ENCODE peak calls at places on chromosomes 5 and 9, in five cellular contexts. T is K562, A is BE2C, W is right lobe of liver, S is tibial nerve. E is an unnamed sample.

GRCh38 chr5:122498163-122498562 is 186.1 kb downstream of the SNCAIP start:
- DNase-seq in T (no peak), A (peak; percentile 28), W (no peak), S (no peak), E (no peak)

GRCh38 chr9:10910779-10911178 is 298.0 kb upstream of the PTPRD start:
- DNase-seq in T (no peak), A (no peak), W (no peak), S (no peak), E (no peak)

GRCh38 chr5:82772281-82772680 is 304.9 kb downstream of the TMEM167A start:
- DNase-seq in T (no peak), A (no peak), W (no peak), S (no peak), E (no peak)

GRCh38 chr5:39131210-39132127 is 57.3 kb upstream of the RICTOR start:
- DNase-seq in T (no peak), A (no peak), W (no peak), S (no peak), E (no peak)

GRCh38 chr5:44619875-44620610 is 188.7 kb upstream of the MRPS30 start:
- DNase-seq in T (no peak), A (no peak), W (no peak), S (no peak), E (no peak)

GRCh38 chr5:149869266-149869875 is 75.2 kb downstream of the PDE6A start:
- DNase-seq in T (no peak), A (no peak), W (no peak), S (no peak), E (no peak)

GRCh38 chr5:456351-457194 is 13.6 kb downstream of the EXOC3 start:
- DNase-seq in T (no peak), A (no peak), W (peak; percentile 37), S (no peak), E (no peak)

GRCh38 chr9:2771661-2772060 is 54.4 kb downstream of the KCNV2 start:
- DNase-seq in T (no peak), A (no peak), W (no peak), S (no peak), E (no peak)

GRCh38 chr9:114072181-114073140 is 5.6 kb downstream of the AMBP start:
- DNase-seq in T (no peak), A (no peak), W (no peak), S (no peak), E (peak; percentile 27)

GRCh38 chr5:106454050-106454449 is 1216.7 kb downstream of the EFNA5 start:
- DNase-seq in T (no peak), A (no peak), W (no peak), S (no peak), E (no peak)

GRCh38 chr5:176533894-176534611 is 3.1 kb downstream of the RNF44 start:
- DNase-seq in T (no peak), A (no peak), W (peak; percentile 91), S (no peak), E (no peak)

GRCh38 chr9:92790542-92791527 is 26.2 kb upstream of the BICD2 start:
- DNase-seq in T (peak; percentile 74), A (peak; percentile 81), W (peak; percentile 70), S (peak; percentile 71), E (peak; percentile 44)

GRCh38 chr5:66222455-66222854 is 78.4 kb downstream of the SREK1 start:
- DNase-seq in T (no peak), A (no peak), W (no peak), S (no peak), E (no peak)

GRCh38 chr9:15975101-15975778 is 422.4 kb downstream of the CCDC171 start:
- DNase-seq in T (no peak), A (no peak), W (no peak), S (no peak), E (no peak)

GRCh38 chr5:124289122-124289521 is 457.3 kb downstream of the ZNF608 start:
- DNase-seq in T (no peak), A (peak; percentile 46), W (no peak), S (no peak), E (no peak)

GRCh38 chr5:61202213-61202612 is 39.9 kb upstream of the SMIM15 start:
- DNase-seq in T (no peak), A (no peak), W (no peak), S (no peak), E (no peak)

GRCh38 chr5:94503677-94504076 is 114.7 kb downstream of the KIAA0825 start:
- DNase-seq in T (no peak), A (peak; percentile 32), W (no peak), S (no peak), E (no peak)

GRCh38 chr5:126030698-126031097 is 392.5 kb upstream of the GRAMD2B start:
- DNase-seq in T (no peak), A (no peak), W (no peak), S (no peak), E (no peak)

GRCh38 chr9:77815260-77815659 is 167.1 kb upstream of the GNA14 start:
- DNase-seq in T (no peak), A (no peak), W (no peak), S (no peak), E (no peak)

GRCh38 chr9:77820293-77820954 is 172.3 kb upstream of the GNA14 start:
- DNase-seq in T (peak; percentile 57), A (no peak), W (no peak), S (no peak), E (no peak)

GRCh38 chr9:77816641-77817341 is 168.7 kb upstream of the GNA14 start:
- DNase-seq in T (no peak), A (no peak), W (no peak), S (no peak), E (no peak)

GRCh38 chr9:77817590-77818311 is 169.6 kb upstream of the GNA14 start:
- DNase-seq in T (no peak), A (no peak), W (no peak), S (no peak), E (no peak)

GRCh38 chr9:77819672-77820071 is 171.6 kb upstream of the GNA14 start:
- DNase-seq in T (no peak), A (no peak), W (no peak), S (no peak), E (no peak)
- H3K4me1 ChIP-seq in T (no peaks in the 10 kb centered on the region), A (peaks cover 27% of the 10 kb centered on the region), W (no peaks in the 10 kb centered on the region), S (no peaks in the 10 kb centered on the region), E (peaks cover 41% of the 10 kb centered on the region)

DNA sequence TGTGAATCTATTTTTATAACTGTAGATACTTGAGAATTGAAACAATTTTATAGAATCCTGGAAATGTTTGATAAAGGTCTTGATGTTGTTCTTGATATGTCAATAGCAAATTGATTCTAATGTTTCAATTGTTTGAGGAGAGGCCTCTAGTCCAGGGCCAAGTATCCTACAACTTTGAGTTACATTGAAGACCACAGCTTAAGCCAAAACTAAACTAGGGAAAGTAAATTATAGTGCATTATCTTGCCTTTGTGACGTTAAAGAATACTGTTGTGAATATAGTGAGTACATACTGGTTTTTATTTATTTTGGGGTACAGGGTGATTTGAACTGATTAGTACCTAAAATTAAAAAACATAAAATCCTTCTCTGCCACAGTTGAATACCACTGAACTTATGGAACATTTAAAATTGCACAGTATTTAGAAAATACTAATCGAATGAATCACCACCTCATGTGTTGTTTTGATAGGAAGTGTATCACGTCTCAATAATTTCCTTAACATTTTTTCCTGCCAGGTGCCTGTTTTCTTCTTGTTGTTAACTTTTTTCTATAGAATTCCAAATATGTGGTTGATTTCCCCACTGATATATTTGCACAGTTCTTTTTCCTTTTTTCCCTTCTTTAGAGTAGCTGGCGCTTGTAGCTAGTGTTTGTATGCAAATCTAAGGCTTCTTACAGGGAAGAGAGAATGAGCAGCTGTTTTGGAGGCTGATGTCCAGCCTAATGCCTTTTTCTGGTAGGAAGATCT is 12.5 kb downstream of the ARHGEF28 start:
- DNase-seq in T (no peak), A (no peak), W (no peak), S (no peak), E (no peak)
- H3K4me3 ChIP-seq in T (no peak overlapping the region), A (no peak overlapping the region), W (no peak overlapping the region), S (no peak overlapping the region), E (peak overlapping the region; percentile 25)

DNA sequence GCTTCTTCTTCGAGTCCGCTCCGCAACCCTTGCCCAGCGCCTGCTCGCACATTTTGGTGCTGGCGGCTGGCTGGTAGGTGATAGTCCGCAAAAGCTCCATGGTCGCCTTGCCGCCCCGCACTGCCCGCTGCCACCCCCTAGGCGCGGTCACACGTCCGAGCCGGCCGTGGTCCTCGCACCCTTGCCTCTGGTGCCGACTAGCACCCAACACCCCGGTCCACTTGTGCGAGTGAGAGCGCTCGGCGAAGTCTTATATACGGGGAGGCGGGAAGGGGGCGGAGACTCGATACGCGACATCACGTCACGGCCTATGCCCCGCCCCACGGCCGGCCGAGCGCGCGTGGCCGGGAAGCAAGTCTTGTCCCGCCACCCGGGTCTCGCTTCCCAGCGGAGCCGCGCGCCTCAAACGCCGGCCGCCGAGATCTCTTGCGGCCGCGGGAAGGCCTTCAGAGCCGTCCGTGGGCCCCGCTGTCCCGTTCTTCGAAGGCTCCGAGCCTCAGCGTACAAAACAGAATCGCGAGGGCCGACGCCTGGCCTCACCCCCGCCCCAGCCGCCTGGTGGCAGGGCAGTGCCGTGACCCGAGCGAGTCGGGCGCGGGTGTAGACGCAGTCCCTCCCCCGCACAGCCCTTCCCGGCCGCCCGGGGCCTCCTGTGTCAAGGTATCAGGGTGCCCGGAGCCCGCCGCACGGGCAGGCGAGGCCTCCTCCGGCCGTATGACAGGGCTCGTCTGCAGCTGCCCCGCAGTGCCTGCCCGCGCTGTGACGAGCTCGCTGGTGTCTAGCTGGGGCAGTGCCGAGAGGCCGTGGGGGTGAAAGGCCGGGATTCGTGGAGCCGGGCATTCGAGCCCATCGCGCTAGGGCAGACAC is at the start of gene PLK2:
- DNase-seq in T (no peak), A (peak; percentile 93), W (peak; percentile 97), S (peak; percentile 97), E (peak; percentile 63)
- TF ChIP-seq CTCF in T (no peak), A (peak; percentile 46), W (peak; percentile 6), S (peak; percentile 29), E (no peak)

GRCh38 chr5:174455301-174455700 is 269.1 kb upstream of the MSX2 start:
- DNase-seq in T (no peak), A (no peak), W (no peak), S (no peak), E (no peak)

GRCh38 chr5:174459832-174460448 is 264.4 kb upstream of the MSX2 start:
- DNase-seq in T (no peak), A (no peak), W (no peak), S (no peak), E (no peak)

GRCh38 chr5:174459071-174459702 is 265.2 kb upstream of the MSX2 start:
- DNase-seq in T (no peak), A (no peak), W (no peak), S (no peak), E (no peak)

GRCh38 chr5:174454890-174455289 is 269.5 kb upstream of the MSX2 start:
- DNase-seq in T (no peak), A (no peak), W (no peak), S (no peak), E (no peak)

DNA sequence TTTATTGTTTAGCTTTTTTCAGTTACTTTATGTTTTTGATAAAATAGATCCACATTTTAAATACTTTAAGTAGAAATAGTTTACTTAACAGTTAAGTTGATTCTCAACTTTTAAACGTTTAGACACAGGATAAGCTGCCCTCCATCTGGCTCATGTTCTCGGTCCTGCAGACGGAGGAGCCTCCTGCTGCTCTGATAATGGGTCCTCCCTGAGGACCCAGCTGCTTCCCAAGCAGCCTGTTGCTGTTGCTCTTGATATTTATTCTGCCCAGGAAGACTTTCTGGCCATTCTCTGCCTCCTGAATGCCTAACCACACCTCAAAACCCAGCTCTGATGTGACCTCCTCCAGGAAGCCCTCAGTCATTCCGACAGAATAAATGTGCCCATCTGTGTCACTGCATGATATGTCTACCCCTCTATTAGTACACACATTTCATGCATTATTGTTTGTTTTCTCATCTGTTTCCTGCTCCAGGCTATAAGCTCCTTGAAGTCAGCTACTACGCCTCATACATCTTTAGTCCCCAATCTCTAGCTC is 267.2 kb upstream of the MSX2 start:
- DNase-seq in T (no peak), A (no peak), W (no peak), S (no peak), E (no peak)
- H3K4me1 ChIP-seq in T (no peaks in the 10 kb centered on the region), A (peaks cover 18% of the 10 kb centered on the region), W (no peaks in the 10 kb centered on the region), S (no peaks in the 10 kb centered on the region), E (no peaks in the 10 kb centered on the region)

E was measured in thoracic aorta.